ENCODE peak calls at places on chromosomes 1 and 21, in six cellular contexts. M is AG04449; C is H4; B is NCI-H1436; I is body of pancreas; N is stimulated activated CD8-positive, alpha-beta memory T cell treated with anti-CD3 and anti-CD28 coated beads, Interleukin-4, amount 100 ng/mL, for 4 hours. P is an unnamed sample.
A peak's percentile ranks its signal among the peaks of the same experiment; 100 is the strongest.

GRCh38 chr1:116365353-116365780 is 7.7 kb upstream of the ATP1A1 start:
- DNase-seq in N (no peak), B (no peak), M (no peak), C (no peak), I (no peak), P (no peak)

GRCh38 chr1:113751114-113751513 is 8.2 kb downstream of the PHTF1 start:
- DNase-seq in B (no peak), I (no peak), N (no peak), C (no peak), M (no peak), P (no peak)

GRCh38 chr1:28517649-28517999 is 11.8 kb downstream of the RCC1 start:
- DNase-seq in M (no peak), C (no peak), N (no peak), B (no peak), I (no peak), P (no peak)

GRCh38 chr1:153651771-153652170 is 6.7 kb upstream of the SNAPIN start:
- DNase-seq in B (no peak), M (no peak), N (no peak), I (no peak), C (no peak), P (no peak)

GRCh38 chr1:118987431-118988185 is 535 bp downstream of the TBX15 start:
- DNase-seq in C (no peak), I (no peak), M (no peak), B (no peak), N (no peak), P (no peak)

GRCh38 chr21:36922861-36923260 is 43.6 kb downstream of the HLCS start:
- DNase-seq in M (no peak), I (no peak), C (no peak), B (no peak), N (no peak), P (no peak)

GRCh38 chr1:185565314-185565713 is 168.9 kb upstream of the HMCN1 start:
- DNase-seq in M (peak; percentile 95), C (peak; percentile 35), B (no peak), I (no peak), N (no peak), P (no peak)

GRCh38 chr1:87410771-87411170 is 82.1 kb downstream of the LMO4 start:
- DNase-seq in N (no peak), C (peak; percentile 14), B (peak; percentile 15), I (peak; percentile 23), M (no peak), P (peak; percentile 72)

GRCh38 chr1:155989242-155989991 is 11.1 kb upstream of the ARHGEF2 start:
- DNase-seq in I (peak; percentile 72), M (no peak), C (peak; percentile 60), N (peak; percentile 53), B (peak; percentile 59), P (peak; percentile 42)

GRCh38 chr1:18564661-18565060 is 66.0 kb upstream of the PAX7 start:
- DNase-seq in C (no peak), B (no peak), N (no peak), M (no peak), I (no peak), P (no peak)

GRCh38 chr1:64687725-64688285 is 57.1 kb upstream of the RAVER2 start:
- DNase-seq in C (no peak), I (peak; percentile 30), B (no peak), M (no peak), N (no peak), P (no peak)

GRCh38 chr1:113036639-113037321 is 36.2 kb upstream of the LRIG2 start:
- DNase-seq in N (no peak), I (no peak), C (peak; percentile 8), M (no peak), B (no peak), P (no peak)

GRCh38 chr1:186082235-186082937 is 292.7 kb downstream of the TPR start:
- DNase-seq in M (peak; percentile 26), N (no peak), I (peak; percentile 61), B (peak; percentile 31), C (peak; percentile 95), P (peak; percentile 95)

GRCh38 chr1:18951818-18952391 is 4.6 kb downstream of the IFFO2 start:
- DNase-seq in C (no peak), N (peak; percentile 55), B (no peak), I (no peak), M (no peak), P (no peak)

GRCh38 chr1:117795792-117796191 is 133.6 kb downstream of the GDAP2 start:
- DNase-seq in N (no peak), M (no peak), B (no peak), I (no peak), C (no peak), P (no peak)

GRCh38 chr1:111565079-111565478 is 54.5 kb upstream of the RAP1A start:
- DNase-seq in B (no peak), I (no peak), N (no peak), C (no peak), M (peak; percentile 61), P (no peak)

GRCh38 chr1:227792216-227793078 is 23.0 kb upstream of the PRSS38 start:
- DNase-seq in I (no peak), N (no peak), M (no peak), B (no peak), C (peak; percentile 3), P (no peak)

GRCh38 chr1:88276158-88276557 is 407.9 kb upstream of the PKN2 start:
- DNase-seq in B (no peak), N (no peak), C (no peak), I (no peak), M (peak; percentile 14), P (no peak)

GRCh38 chr21:17514124-17514481 is 1.3 kb downstream of the CXADR start:
- DNase-seq in M (no peak), B (no peak), I (no peak), N (no peak), C (no peak), P (no peak)